ENCODE peak calls at places on chromosomes 4 and X, in ten cellular contexts. G is NCI-H1694 treated with DMSO at 0.1 percent for 48 hours; P is NCI-H2029 treated with DMSO at 0.1 percent for 48 hours; V is islet precursor cell; Z is ureter; C is AG20443; X is stimulated activated CD4-positive, alpha-beta T cell treated with anti-CD3 and anti-CD28 coated beads, TNF-alpha, amount 100 ng/mL, for 24 hours; T is DMS 273 treated with DMSO at 0.1 percent for 48 hours; J is EH; H is NCI-H1092 treated with DMSO at 0.1 percent for 48 hours. Y is an unnamed sample.

GRCh38 chr4:111542056-111542455 is 603.2 kb upstream of the FAM241A start:
- DNase-seq in G (no peak), P (no peak), V (no peak), Z (no peak), C (peak; percentile 10), X (no peak), T (no peak), J (peak; percentile 39), H (no peak), Y (no peak)

GRCh38 chrX:138939038-138939437 is 227.5 kb upstream of the FGF13 start:
- DNase-seq in G (no peak), P (no peak), V (no peak), Z (no peak), C (no peak), X (no peak), T (no peak), J (no peak), H (no peak), Y (no peak)

GRCh38 chrX:24293412-24293811 is 20.5 kb downstream of the SUPT20HL2 start:
- DNase-seq in G (no peak), P (no peak), V (no peak), Z (no peak), C (no peak), X (no peak), T (no peak), J (no peak), H (no peak), Y (no peak)

GRCh38 chrX:122866527-122866926 is 317.6 kb upstream of the GRIA3 start:
- DNase-seq in G (no peak), P (no peak), V (no peak), Z (no peak), C (peak; percentile 12), X (no peak), T (no peak), J (peak; percentile 92), H (no peak), Y (no peak)

GRCh38 chrX:1895583-1895982 is 280.7 kb downstream of the ASMT start:
- DNase-seq in G (no peak), P (no peak), V (no peak), Z (no peak), C (no peak), X (no peak), T (no peak), J (no peak), H (no peak), Y (no peak)

GRCh38 chr4:25666031-25666630 is 10.5 kb downstream of the SLC34A2 start:
- DNase-seq in G (no peak), P (no peak), V (no peak), Z (no peak), C (no peak), X (no peak), T (no peak), J (no peak), H (no peak), Y (no peak)

GRCh38 chrX:70694339-70695122 is 214.0 kb downstream of the TEX11 start:
- DNase-seq in G (no peak), P (no peak), V (no peak), Z (no peak), C (no peak), X (no peak), T (no peak), J (no peak), H (no peak), Y (no peak)

GRCh38 chrX:40008841-40009461 is 88.8 kb downstream of the BCOR start:
- DNase-seq in G (peak; percentile 76), P (no peak), V (peak; percentile 88), Z (no peak), C (peak; percentile 41), X (peak; percentile 47), T (peak; percentile 75), J (peak; percentile 36), H (peak; percentile 90), Y (peak; percentile 25)

GRCh38 chr4:122826596-122827257 is at the start of gene FGF2:
- DNase-seq in G (no peak), P (no peak), V (peak; percentile 71), Z (peak; percentile 74), C (peak; percentile 93), X (peak; percentile 18), T (no peak), J (peak; percentile 83), H (peak; percentile 36), Y (peak; percentile 17)

GRCh38 chr4:37666625-37667071 is 19.5 kb downstream of the RELL1 start:
- DNase-seq in G (no peak), P (no peak), V (peak; percentile 91), Z (peak; percentile 62), C (peak; percentile 71), X (peak; percentile 27), T (no peak), J (peak; percentile 86), H (no peak), Y (no peak)

GRCh38 chr4:182251116-182251515 is 7.9 kb downstream of the TENM3 start:
- DNase-seq in G (no peak), P (no peak), V (no peak), Z (no peak), C (no peak), X (no peak), T (no peak), J (no peak), H (no peak), Y (no peak)

GRCh38 chr4:26263165-26263564 is 57.6 kb upstream of the RBPJ start:
- DNase-seq in G (no peak), P (peak; percentile 39), V (no peak), Z (no peak), C (no peak), X (no peak), T (no peak), J (no peak), H (no peak), Y (no peak)

GRCh38 chr4:40325406-40326019 is 9.6 kb upstream of the CHRNA9 start:
- DNase-seq in G (peak; percentile 75), P (peak; percentile 52), V (no peak), Z (no peak), C (peak; percentile 77), X (peak; percentile 40), T (peak; percentile 30), J (peak; percentile 77), H (peak; percentile 77), Y (no peak)

GRCh38 chr4:151409470-151410313 is 716 bp downstream of the FHIP1A start:
- DNase-seq in G (no peak), P (no peak), V (peak; percentile 79), Z (peak; percentile 53), C (no peak), X (no peak), T (no peak), J (no peak), H (no peak), Y (no peak)

GRCh38 chr4:26476545-26476944 is 13.7 kb downstream of the CCKAR start:
- DNase-seq in G (no peak), P (no peak), V (no peak), Z (no peak), C (no peak), X (no peak), T (no peak), J (no peak), H (no peak), Y (no peak)

GRCh38 chr4:6468376-6468775 is 4.0 kb downstream of the PPP2R2C start:
- DNase-seq in G (no peak), P (no peak), V (peak; percentile 27), Z (no peak), C (no peak), X (no peak), T (no peak), J (no peak), H (no peak), Y (peak; percentile 3)

GRCh38 chr4:97525236-97525635 is 618.0 kb downstream of the STPG2 start:
- DNase-seq in G (no peak), P (no peak), V (no peak), Z (no peak), C (no peak), X (no peak), T (no peak), J (no peak), H (no peak), Y (no peak)

GRCh38 chr4:189973646-189974045 is 33.0 kb downstream of the FRG1 start:
- DNase-seq in G (no peak), P (no peak), V (no peak), Z (no peak), C (no peak), X (no peak), T (no peak), J (no peak), H (no peak), Y (no peak)

GRCh38 chr4:52560844-52561280 is 98.2 kb downstream of the USP46 start:
- DNase-seq in G (no peak), P (no peak), V (no peak), Z (no peak), C (peak; percentile 19), X (no peak), T (no peak), J (peak; percentile 67), H (no peak), Y (no peak)

GRCh38 chr4:32102941-32103340 is 1382.8 kb downstream of the PCDH7 start:
- DNase-seq in G (no peak), P (no peak), V (no peak), Z (no peak), C (no peak), X (no peak), T (no peak), J (no peak), H (no peak), Y (no peak)

GRCh38 chr4:158768577-158769174 is at the start of gene FNIP2:
- DNase-seq in G (peak; percentile 64), P (peak; percentile 37), V (peak; percentile 85), Z (peak; percentile 82), C (peak; percentile 95), X (peak; percentile 60), T (peak; percentile 17), J (peak; percentile 85), H (peak; percentile 92), Y (peak; percentile 41)

GRCh38 chrX:132651411-132652086 is 162.7 kb upstream of the MBNL3 start:
- DNase-seq in G (no peak), P (no peak), V (no peak), Z (no peak), C (peak; percentile 17), X (no peak), T (no peak), J (peak; percentile 0), H (no peak), Y (no peak)

GRCh38 chrX:120260369-120260768 is 9.8 kb downstream of the ZBTB33 start:
- DNase-seq in G (no peak), P (no peak), V (no peak), Z (peak; percentile 45), C (no peak), X (no peak), T (peak; percentile 49), J (no peak), H (no peak), Y (no peak)

Y was measured in activated B cell treated with CpG ODN at 0.5 μM for 24 hours.